ENCODE peak calls at places on chromosomes 7 and 10, in seven cellular contexts. One of them, this sample, is unnamed.

GRCh38 chr7:184768-185264 is 7.6 kb upstream of the FAM20C start:
- DNase-seq in osteoblast: peak
- DNase-seq in GM12865: no peak
- DNase-seq in lung: no peak
- DNase-seq in mucosa of descending colon: no peak
- DNase-seq in fibroblast of pulmonary artery: no peak
- DNase-seq in Caco-2: no peak
- DNase-seq in this sample: no peak

GRCh38 chr7:108062250-108063014 is 59.5 kb upstream of the LAMB1 start:
- DNase-seq in mucosa of descending colon: no peak
- DNase-seq in osteoblast: no peak
- DNase-seq in lung: no peak
- DNase-seq in Caco-2: no peak
- DNase-seq in GM12865: peak
- DNase-seq in fibroblast of pulmonary artery: no peak
- DNase-seq in this sample: no peak

GRCh38 chr10:24444337-24444736 is 235.4 kb downstream of the KIAA1217 start:
- DNase-seq in mucosa of descending colon: no peak
- DNase-seq in osteoblast: no peak
- DNase-seq in lung: no peak
- DNase-seq in GM12865: no peak
- DNase-seq in fibroblast of pulmonary artery: no peak
- DNase-seq in Caco-2: no peak
- DNase-seq in this sample: no peak

GRCh38 chr7:100553032-100553431 is 14.0 kb downstream of the AGFG2 start:
- DNase-seq in Caco-2: no peak
- DNase-seq in fibroblast of pulmonary artery: no peak
- DNase-seq in osteoblast: no peak
- DNase-seq in GM12865: no peak
- DNase-seq in mucosa of descending colon: no peak
- DNase-seq in lung: no peak
- DNase-seq in this sample: no peak

GRCh38 chr7:133434246-133434865 is 181.5 kb downstream of the EXOC4 start:
- DNase-seq in Caco-2: no peak
- DNase-seq in fibroblast of pulmonary artery: peak
- DNase-seq in lung: no peak
- DNase-seq in mucosa of descending colon: no peak
- DNase-seq in osteoblast: no peak
- DNase-seq in GM12865: peak
- DNase-seq in this sample: no peak

GRCh38 chr10:79244068-79244442 is 103.2 kb upstream of the PPIF start:
- DNase-seq in mucosa of descending colon: no peak
- DNase-seq in GM12865: peak
- DNase-seq in osteoblast: no peak
- DNase-seq in fibroblast of pulmonary artery: no peak
- DNase-seq in lung: no peak
- DNase-seq in Caco-2: no peak
- DNase-seq in this sample: no peak

GRCh38 chr10:130994845-130995244 is 316.7 kb downstream of the TCERG1L start:
- DNase-seq in osteoblast: no peak
- DNase-seq in fibroblast of pulmonary artery: no peak
- DNase-seq in GM12865: no peak
- DNase-seq in mucosa of descending colon: no peak
- DNase-seq in lung: peak
- DNase-seq in Caco-2: no peak
- DNase-seq in this sample: no peak

GRCh38 chr7:12257582-12257981 is 46.5 kb downstream of the TMEM106B start:
- DNase-seq in fibroblast of pulmonary artery: peak
- DNase-seq in mucosa of descending colon: peak
- DNase-seq in lung: no peak
- DNase-seq in GM12865: peak
- DNase-seq in Caco-2: no peak
- DNase-seq in osteoblast: no peak
- DNase-seq in this sample: peak

GRCh38 chr10:124612611-124613498 is 131.3 kb downstream of the FAM53B start:
- DNase-seq in mucosa of descending colon: no peak
- DNase-seq in GM12865: peak
- DNase-seq in lung: no peak
- DNase-seq in Caco-2: no peak
- DNase-seq in osteoblast: peak
- DNase-seq in fibroblast of pulmonary artery: peak
- DNase-seq in this sample: no peak

GRCh38 chr7:2943851-2944601 is 99.6 kb downstream of the CARD11 start:
- DNase-seq in mucosa of descending colon: no peak
- DNase-seq in osteoblast: no peak
- DNase-seq in GM12865: no peak
- DNase-seq in fibroblast of pulmonary artery: no peak
- DNase-seq in Caco-2: peak
- DNase-seq in lung: no peak
- DNase-seq in this sample: no peak

GRCh38 chr7:455110-455928 is 64.3 kb downstream of the PDGFA start:
- DNase-seq in GM12865: no peak
- DNase-seq in lung: no peak
- DNase-seq in fibroblast of pulmonary artery: peak
- DNase-seq in osteoblast: peak
- DNase-seq in mucosa of descending colon: peak
- DNase-seq in Caco-2: no peak
- DNase-seq in this sample: no peak

GRCh38 chr7:148340881-148341280 is 249.7 kb upstream of the C7orf33 start:
- DNase-seq in Caco-2: no peak
- DNase-seq in mucosa of descending colon: no peak
- DNase-seq in fibroblast of pulmonary artery: no peak
- DNase-seq in osteoblast: no peak
- DNase-seq in GM12865: no peak
- DNase-seq in lung: no peak
- DNase-seq in this sample: no peak

GRCh38 chr7:43071604-43072003 is 40.8 kb upstream of the HECW1 start:
- DNase-seq in GM12865: peak
- DNase-seq in Caco-2: no peak
- DNase-seq in mucosa of descending colon: no peak
- DNase-seq in fibroblast of pulmonary artery: peak
- DNase-seq in lung: no peak
- DNase-seq in osteoblast: no peak
- DNase-seq in this sample: no peak

GRCh38 chr7:4794591-4795350 is 19.3 kb downstream of the AP5Z1 start:
- DNase-seq in Caco-2: peak
- DNase-seq in fibroblast of pulmonary artery: no peak
- DNase-seq in lung: no peak
- DNase-seq in GM12865: no peak
- DNase-seq in osteoblast: no peak
- DNase-seq in mucosa of descending colon: no peak
- DNase-seq in this sample: no peak

GRCh38 chr7:151245360-151246160 is 2.9 kb downstream of the SMARCD3 start:
- DNase-seq in fibroblast of pulmonary artery: no peak
- DNase-seq in mucosa of descending colon: no peak
- DNase-seq in lung: no peak
- DNase-seq in Caco-2: no peak
- DNase-seq in osteoblast: peak
- DNase-seq in GM12865: peak
- DNase-seq in this sample: no peak

GRCh38 chr10:119650692-119651513 is at the start of gene BAG3:
- DNase-seq in Caco-2: peak
- DNase-seq in GM12865: peak
- DNase-seq in osteoblast: peak
- DNase-seq in mucosa of descending colon: peak
- DNase-seq in fibroblast of pulmonary artery: peak
- DNase-seq in lung: peak
- DNase-seq in this sample: no peak

GRCh38 chr10:126906704-126907422 is 1.6 kb downstream of the DOCK1 start:
- DNase-seq in GM12865: no peak
- DNase-seq in osteoblast: peak
- DNase-seq in fibroblast of pulmonary artery: no peak
- DNase-seq in Caco-2: no peak
- DNase-seq in lung: no peak
- DNase-seq in mucosa of descending colon: no peak
- DNase-seq in this sample: no peak

GRCh38 chr10:54559498-54559897 is 241.5 kb downstream of the PCDH15 start:
- DNase-seq in lung: no peak
- DNase-seq in Caco-2: no peak
- DNase-seq in osteoblast: no peak
- DNase-seq in mucosa of descending colon: no peak
- DNase-seq in fibroblast of pulmonary artery: peak
- DNase-seq in GM12865: no peak
- DNase-seq in this sample: no peak

GRCh38 chr7:123689250-123689649 is 33.6 kb downstream of the LMOD2 start:
- DNase-seq in lung: no peak
- DNase-seq in mucosa of descending colon: no peak
- DNase-seq in osteoblast: no peak
- DNase-seq in Caco-2: no peak
- DNase-seq in fibroblast of pulmonary artery: no peak
- DNase-seq in GM12865: no peak
- DNase-seq in this sample: no peak

GRCh38 chr10:3654496-3654895 is 130.5 kb downstream of the KLF6 start:
- DNase-seq in GM12865: no peak
- DNase-seq in osteoblast: no peak
- DNase-seq in Caco-2: no peak
- DNase-seq in fibroblast of pulmonary artery: peak
- DNase-seq in mucosa of descending colon: no peak
- DNase-seq in lung: no peak
- DNase-seq in this sample: no peak

GRCh38 chr7:141511370-141512335 is 39.6 kb upstream of the AGK start:
- DNase-seq in osteoblast: no peak
- DNase-seq in fibroblast of pulmonary artery: no peak
- DNase-seq in lung: no peak
- DNase-seq in GM12865: no peak
- DNase-seq in Caco-2: no peak
- DNase-seq in mucosa of descending colon: peak
- DNase-seq in this sample: no peak

GRCh38 chr10:44922021-44922420 is 10.9 kb downstream of the TMEM72 start:
- DNase-seq in Caco-2: peak
- DNase-seq in GM12865: no peak
- DNase-seq in osteoblast: no peak
- DNase-seq in fibroblast of pulmonary artery: no peak
- DNase-seq in lung: no peak
- DNase-seq in mucosa of descending colon: no peak
- DNase-seq in this sample: no peak

GRCh38 chr10:35661236-35661635 is 19.1 kb upstream of the FZD8 start:
- DNase-seq in Caco-2: no peak
- DNase-seq in lung: no peak
- DNase-seq in mucosa of descending colon: no peak
- DNase-seq in osteoblast: peak
- DNase-seq in fibroblast of pulmonary artery: no peak
- DNase-seq in GM12865: no peak
- DNase-seq in this sample: no peak

GRCh38 chr7:85095357-85095756 is 91.5 kb downstream of the SEMA3D start:
- DNase-seq in lung: no peak
- DNase-seq in mucosa of descending colon: no peak
- DNase-seq in Caco-2: no peak
- DNase-seq in osteoblast: no peak
- DNase-seq in GM12865: no peak
- DNase-seq in fibroblast of pulmonary artery: peak
- DNase-seq in this sample: no peak

GRCh38 chr7:110522751-110523200 is 568.2 kb upstream of the LRRN3 start:
- DNase-seq in lung: no peak
- DNase-seq in GM12865: no peak
- DNase-seq in osteoblast: no peak
- DNase-seq in fibroblast of pulmonary artery: no peak
- DNase-seq in Caco-2: no peak
- DNase-seq in mucosa of descending colon: peak
- DNase-seq in this sample: no peak

GRCh38 chr7:94391716-94392390 is 2.8 kb upstream of the COL1A2 start:
- DNase-seq in lung: no peak
- DNase-seq in GM12865: peak
- DNase-seq in mucosa of descending colon: peak
- DNase-seq in osteoblast: no peak
- DNase-seq in fibroblast of pulmonary artery: peak
- DNase-seq in Caco-2: no peak
- DNase-seq in this sample: no peak

GRCh38 chr10:75395955-75396860 is 5.4 kb downstream of the ZNF503 start:
- DNase-seq in lung: peak
- DNase-seq in mucosa of descending colon: peak
- DNase-seq in osteoblast: peak
- DNase-seq in fibroblast of pulmonary artery: no peak
- DNase-seq in Caco-2: no peak
- DNase-seq in GM12865: no peak
- DNase-seq in this sample: no peak

GRCh38 chr10:75397571-75397921 is 4.0 kb downstream of the ZNF503 start:
- DNase-seq in fibroblast of pulmonary artery: no peak
- DNase-seq in osteoblast: peak
- DNase-seq in mucosa of descending colon: no peak
- DNase-seq in lung: no peak
- DNase-seq in Caco-2: no peak
- DNase-seq in GM12865: no peak
- DNase-seq in this sample: no peak

GRCh38 chr10:75392744-75393143 is 8.8 kb downstream of the ZNF503 start:
- DNase-seq in fibroblast of pulmonary artery: no peak
- DNase-seq in Caco-2: no peak
- DNase-seq in GM12865: no peak
- DNase-seq in mucosa of descending colon: no peak
- DNase-seq in lung: no peak
- DNase-seq in osteoblast: no peak
- DNase-seq in this sample: no peak

GRCh38 chr10:75396861-75397570 is 4.5 kb downstream of the ZNF503 start:
- DNase-seq in osteoblast: no peak
- DNase-seq in mucosa of descending colon: no peak
- DNase-seq in lung: no peak
- DNase-seq in fibroblast of pulmonary artery: no peak
- DNase-seq in Caco-2: no peak
- DNase-seq in GM12865: no peak
- DNase-seq in this sample: no peak

GRCh38 chr10:75395171-75395954 is 6.2 kb downstream of the ZNF503 start:
- DNase-seq in fibroblast of pulmonary artery: no peak
- DNase-seq in mucosa of descending colon: peak
- DNase-seq in osteoblast: peak
- DNase-seq in Caco-2: no peak
- DNase-seq in GM12865: no peak
- DNase-seq in lung: peak
- DNase-seq in this sample: no peak
- TF ChIP-seq CTCF in fibroblast of pulmonary artery: peak
- TF ChIP-seq CTCF in mucosa of descending colon: peak
- TF ChIP-seq CTCF in osteoblast: peak
- TF ChIP-seq CTCF in Caco-2: peak
- TF ChIP-seq CTCF in GM12865: peak
- TF ChIP-seq CTCF in lung: peak
- TF ChIP-seq CTCF in this sample: peak

GRCh38 chr7:97770845-97771244 is 39.0 kb downstream of the TAC1 start:
- DNase-seq in fibroblast of pulmonary artery: no peak
- DNase-seq in mucosa of descending colon: peak
- DNase-seq in osteoblast: no peak
- DNase-seq in lung: no peak
- DNase-seq in GM12865: no peak
- DNase-seq in Caco-2: no peak
- DNase-seq in this sample: no peak
- TF ChIP-seq CTCF in fibroblast of pulmonary artery: no peak
- TF ChIP-seq CTCF in mucosa of descending colon: no peak
- TF ChIP-seq CTCF in osteoblast: no peak
- TF ChIP-seq CTCF in lung: no peak
- TF ChIP-seq CTCF in GM12865: no peak
- TF ChIP-seq CTCF in Caco-2: no peak
- TF ChIP-seq CTCF in this sample: no peak

GRCh38 chr7:29609162-29610030 is 45.8 kb downstream of the PRR15 start:
- DNase-seq in Caco-2: peak
- DNase-seq in osteoblast: no peak
- DNase-seq in mucosa of descending colon: peak
- DNase-seq in GM12865: peak
- DNase-seq in lung: no peak
- DNase-seq in fibroblast of pulmonary artery: peak
- DNase-seq in this sample: no peak
- TF ChIP-seq CTCF in Caco-2: peak
- TF ChIP-seq CTCF in osteoblast: peak
- TF ChIP-seq CTCF in mucosa of descending colon: peak
- TF ChIP-seq CTCF in GM12865: peak
- TF ChIP-seq CTCF in lung: no peak
- TF ChIP-seq CTCF in fibroblast of pulmonary artery: peak
- TF ChIP-seq CTCF in this sample: peak

GRCh38 chr7:39217752-39218151 is 240.0 kb downstream of the POU6F2 start:
- DNase-seq in lung: no peak
- DNase-seq in mucosa of descending colon: no peak
- DNase-seq in Caco-2: no peak
- DNase-seq in GM12865: no peak
- DNase-seq in fibroblast of pulmonary artery: no peak
- DNase-seq in osteoblast: no peak
- DNase-seq in this sample: no peak
- TF ChIP-seq CTCF in lung: no peak
- TF ChIP-seq CTCF in mucosa of descending colon: no peak
- TF ChIP-seq CTCF in Caco-2: no peak
- TF ChIP-seq CTCF in GM12865: no peak
- TF ChIP-seq CTCF in fibroblast of pulmonary artery: no peak
- TF ChIP-seq CTCF in osteoblast: no peak
- TF ChIP-seq CTCF in this sample: no peak